ENCODE peak calls at places on chromosomes 1 and 21, in eight cellular contexts. B is A549, N is stomach, S is transverse colon, D is SK-N-SH, W is upper lobe of left lung, U is H1, F is esophagus muscularis mucosa. K is an unnamed sample.
A peak's percentile ranks its signal among the peaks of the same experiment; 100 is the strongest.

GRCh38 chr1:64488862-64489261 is 18.9 kb downstream of the CACHD1 start:
- DNase-seq in B (no peak), N (no peak), S (no peak), D (no peak), W (no peak), U (no peak), F (no peak), K (no peak)

GRCh38 chr1:241641748-241642592 is 1.8 kb upstream of the CHML start:
- DNase-seq in B (peak; percentile 90), N (no peak), S (no peak), D (no peak), W (no peak), U (no peak), F (no peak), K (no peak)

GRCh38 chr1:213166868-213167267 is 115.8 kb downstream of the RPS6KC1 start:
- DNase-seq in B (no peak), N (no peak), S (no peak), D (no peak), W (no peak), U (no peak), F (no peak), K (no peak)

GRCh38 chr21:37601915-37602314 is 235.3 kb downstream of the DYRK1A start:
- DNase-seq in B (no peak), N (no peak), S (no peak), D (no peak), W (no peak), U (no peak), F (no peak), K (no peak)

GRCh38 chr21:35476616-35477395 is 427.7 kb upstream of the RUNX1 start:
- DNase-seq in B (no peak), N (no peak), S (no peak), D (no peak), W (no peak), U (no peak), F (no peak), K (no peak)

GRCh38 chr1:175015243-175015642 is 8.0 kb downstream of the MRPS14 start:
- DNase-seq in B (no peak), N (no peak), S (no peak), D (no peak), W (no peak), U (no peak), F (no peak), K (no peak)

GRCh38 chr1:246595146-246595545 is 28.9 kb downstream of the CNST start:
- DNase-seq in B (no peak), N (no peak), S (no peak), D (no peak), W (no peak), U (no peak), F (no peak), K (no peak)

GRCh38 chr1:81109038-81109437 is 691.7 kb upstream of the ADGRL2 start:
- DNase-seq in B (no peak), N (no peak), S (no peak), D (no peak), W (no peak), U (no peak), F (no peak), K (no peak)

GRCh38 chr21:44420416-44421205 is 34.7 kb upstream of the LRRC3 start:
- DNase-seq in B (no peak), N (no peak), S (no peak), D (no peak), W (no peak), U (no peak), F (no peak), K (peak; percentile 44)

GRCh38 chr1:167060141-167061072 is 29.8 kb downstream of the GPA33 start:
- DNase-seq in B (peak; percentile 18), N (no peak), S (no peak), D (no peak), W (no peak), U (no peak), F (peak; percentile 80), K (no peak)

GRCh38 chr1:70221241-70222077 is at the start of gene SRSF11:
- DNase-seq in B (peak; percentile 92), N (peak; percentile 97), S (peak; percentile 98), D (peak; percentile 94), W (peak; percentile 95), U (peak; percentile 73), F (peak; percentile 98), K (peak; percentile 97)

GRCh38 chr1:70231474-70231873 is 10.3 kb downstream of the SRSF11 start:
- DNase-seq in B (no peak), N (no peak), S (no peak), D (no peak), W (no peak), U (no peak), F (no peak), K (no peak)

GRCh38 chr1:70224954-70225353 is 3.8 kb downstream of the SRSF11 start:
- DNase-seq in B (no peak), N (no peak), S (no peak), D (no peak), W (no peak), U (no peak), F (no peak), K (no peak)

GRCh38 chr1:70222716-70223235 is 1.6 kb downstream of the SRSF11 start:
- DNase-seq in B (no peak), N (no peak), S (no peak), D (no peak), W (no peak), U (no peak), F (no peak), K (no peak)

DNA sequence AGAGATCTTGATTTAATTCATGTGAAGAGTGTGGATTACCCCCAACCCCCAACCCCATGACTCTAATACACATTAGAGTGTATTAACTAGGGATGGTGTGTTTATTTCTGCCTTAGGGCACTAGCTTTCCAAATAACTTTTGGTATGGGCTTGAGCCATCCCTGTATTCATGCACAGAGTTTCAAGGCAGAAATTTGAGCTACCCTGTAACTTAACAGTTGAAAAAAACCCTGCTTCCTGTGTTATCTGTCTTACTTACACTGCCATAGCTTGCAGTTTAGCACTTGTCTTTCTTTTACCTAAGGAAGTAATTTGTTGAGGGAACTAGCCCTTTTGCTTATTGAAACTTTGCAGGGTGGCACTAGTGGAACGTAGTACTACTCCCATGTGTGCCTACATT is 6.3 kb downstream of the SRSF11 start:
- DNase-seq in B (no peak), N (no peak), S (no peak), D (no peak), W (no peak), U (no peak), F (no peak), K (no peak)
- TF ChIP-seq EP300 in B (no peak), N (no peak), S (no peak), D (no peak), W (no peak), U (no peak), F (no peak), K (no peak)

DNA sequence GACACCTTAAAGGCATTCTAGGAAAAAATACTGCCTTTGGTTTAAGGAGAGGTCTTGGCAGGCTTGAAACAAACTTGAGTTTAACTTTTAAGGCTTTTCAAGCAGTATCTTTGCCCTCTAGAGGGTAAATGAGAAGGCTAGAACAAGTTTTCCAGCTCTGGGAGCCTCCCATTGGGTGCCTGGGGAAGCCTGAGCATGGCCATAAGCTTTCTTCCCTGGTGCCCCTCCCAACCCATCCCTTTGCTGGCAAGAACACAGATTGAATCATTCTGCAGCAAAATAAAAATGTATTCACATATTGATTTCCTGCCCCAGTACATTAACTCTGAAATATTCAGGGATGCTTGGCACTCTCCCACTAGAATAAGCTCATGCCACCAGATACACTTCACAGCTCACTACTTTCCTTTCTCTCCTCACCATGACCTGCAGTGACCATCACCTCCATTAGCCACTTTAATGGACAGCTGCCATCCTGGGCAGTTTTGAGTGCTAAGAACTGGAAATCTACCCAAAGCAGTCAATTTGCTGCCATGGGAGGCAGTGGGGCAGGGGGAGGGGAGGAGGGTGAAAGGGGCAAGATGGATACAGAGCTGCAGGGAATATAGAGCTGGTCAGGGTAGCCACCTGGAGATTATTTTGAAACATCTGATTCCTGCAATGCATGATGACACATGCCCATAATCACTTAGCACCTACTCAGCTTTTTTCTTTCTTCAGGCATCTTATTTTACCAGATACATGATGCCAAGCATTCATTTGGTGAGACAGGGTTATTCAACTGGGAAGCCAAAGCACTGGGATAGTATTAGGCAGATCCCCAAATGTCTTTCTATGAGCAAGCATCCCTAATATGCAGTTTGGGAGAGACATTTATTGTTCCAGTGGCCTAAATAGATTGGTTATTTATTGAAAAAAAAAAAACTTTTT is 140.6 kb downstream of the SYT2 start:
- DNase-seq in B (no peak), N (no peak), S (no peak), D (no peak), W (no peak), U (no peak), F (no peak), K (no peak)
- H3K4me1 ChIP-seq in B (no peaks in the 10 kb centered on the region), N (peaks cover 86% of the 10 kb centered on the region), S (peaks cover 20% of the 10 kb centered on the region), D (peaks cover 55% of the 10 kb centered on the region), W (no peaks in the 10 kb centered on the region), U (peaks cover 13% of the 10 kb centered on the region), F (peaks cover 100% of the 10 kb centered on the region), K (peaks cover 100% of the 10 kb centered on the region)

GRCh38 chr1:232635279-232635678 is 5.3 kb upstream of the SIPA1L2 start:
- DNase-seq in B (no peak), N (no peak), S (no peak), D (no peak), W (no peak), U (no peak), F (no peak), K (no peak)

GRCh38 chr1:232636799-232637198 is 6.9 kb upstream of the SIPA1L2 start:
- DNase-seq in B (no peak), N (no peak), S (no peak), D (no peak), W (no peak), U (no peak), F (no peak), K (no peak)

GRCh38 chr1:232630894-232631195 is 912 bp upstream of the SIPA1L2 start:
- DNase-seq in B (no peak), N (no peak), S (no peak), D (no peak), W (no peak), U (no peak), F (no peak), K (no peak)

GRCh38 chr1:232634086-232634485 is 4.2 kb upstream of the SIPA1L2 start:
- DNase-seq in B (peak; percentile 9), N (peak; percentile 30), S (peak; percentile 74), D (no peak), W (peak; percentile 92), U (no peak), F (no peak), K (peak; percentile 70)

DNA sequence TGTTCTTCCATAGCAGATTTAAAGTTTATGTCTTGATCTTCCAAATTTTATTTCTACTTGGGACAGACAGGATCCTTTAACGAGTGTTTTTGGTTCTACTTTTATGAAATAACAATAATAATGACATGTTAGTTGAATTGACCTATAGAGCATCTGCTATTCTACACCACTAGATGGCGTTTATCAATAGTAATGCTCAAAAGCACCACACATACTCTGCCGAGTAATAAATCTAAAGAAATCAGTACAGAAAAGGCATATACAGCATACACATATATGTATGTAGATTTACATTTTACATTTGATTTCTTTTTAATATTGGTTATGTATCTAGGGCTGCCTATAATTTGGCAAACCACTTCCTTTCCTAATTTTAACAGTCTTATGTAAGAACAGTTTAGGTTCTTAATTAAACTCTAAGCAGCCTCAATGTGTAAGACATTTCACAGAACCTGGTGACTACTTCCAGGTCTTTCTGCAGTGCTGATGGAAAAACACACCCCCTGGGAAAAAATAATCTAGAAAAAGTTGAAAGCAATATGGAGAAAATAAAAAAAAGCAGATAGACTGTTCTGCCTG is 5.9 kb upstream of the SIPA1L2 start:
- DNase-seq in B (peak; percentile 63), N (no peak), S (no peak), D (peak; percentile 60), W (no peak), U (no peak), F (no peak), K (no peak)
- H3K4me3 ChIP-seq in B (no peak overlapping the region), N (no peak overlapping the region), S (no peak overlapping the region), D (no peak overlapping the region), W (no peak overlapping the region), U (no peak overlapping the region), F (no peak overlapping the region), K (no peak overlapping the region)

GRCh38 chr1:219066631-219067349 is 106.9 kb upstream of the LYPLAL1 start:
- DNase-seq in B (peak; percentile 77), N (no peak), S (no peak), D (peak; percentile 7), W (no peak), U (no peak), F (no peak), K (no peak)
- TF ChIP-seq EP300 in B (no peak), N (no peak), S (no peak), D (peak; percentile 4), W (no peak), U (no peak), F (no peak), K (no peak)

K was measured in sigmoid colon.